ENCODE peak calls at places on chromosomes 7 and 10, in ten cellular contexts. F, D, H, G, Q, U, X, A, Y and W are unnamed samples. For H3K9me3, the result is how much of the 10 kb centered on the place peaks cover.

GRCh38 chr7:953547-954327 is 743 bp downstream of the ADAP1 start:
- DNase-seq in F (peak), D (peak), H (peak), G (peak), Q (no peak), U (peak), X (no peak), A (peak), Y (peak), W (no peak)

GRCh38 chr7:36806897-36807296 is 82.6 kb upstream of the AOAH start:
- DNase-seq in F (no peak), D (no peak), H (no peak), G (no peak), Q (no peak), U (no peak), X (no peak), A (no peak), Y (no peak), W (no peak)

GRCh38 chr7:67758551-67758950 is 761.9 kb downstream of the TYW1 start:
- DNase-seq in F (no peak), D (no peak), H (no peak), G (no peak), Q (no peak), U (no peak), X (no peak), A (no peak), Y (no peak), W (no peak)

GRCh38 chr10:110684800-110685446 is 40.8 kb downstream of the RBM20 start:
- DNase-seq in F (no peak), D (no peak), H (no peak), G (no peak), Q (no peak), U (peak), X (no peak), A (no peak), Y (no peak), W (no peak)

GRCh38 chr10:90484518-90484917 is 373.3 kb downstream of the HTR7 start:
- DNase-seq in F (no peak), D (no peak), H (no peak), G (no peak), Q (no peak), U (no peak), X (no peak), A (no peak), Y (no peak), W (no peak)

GRCh38 chr10:80015911-80016590 is 62.4 kb upstream of the TMEM254 start:
- DNase-seq in F (no peak), D (no peak), H (no peak), G (no peak), Q (no peak), U (no peak), X (no peak), A (no peak), Y (no peak), W (no peak)

GRCh38 chr7:2738110-2738509 is 50.1 kb downstream of the AMZ1 start:
- DNase-seq in F (no peak), D (no peak), H (no peak), G (no peak), Q (no peak), U (no peak), X (no peak), A (no peak), Y (no peak), W (no peak)

GRCh38 chr7:6178273-6179029 is 94.0 kb downstream of the CYTH3 start:
- DNase-seq in F (no peak), D (no peak), H (no peak), G (no peak), Q (no peak), U (no peak), X (no peak), A (no peak), Y (no peak), W (no peak)

GRCh38 chr10:79933961-79934360 is 14.9 kb downstream of the SFTPD start:
- DNase-seq in F (peak), D (no peak), H (no peak), G (no peak), Q (no peak), U (peak), X (no peak), A (no peak), Y (no peak), W (no peak)

GRCh38 chr10:48800283-48800675 is 115.6 kb downstream of the WDFY4 start:
- DNase-seq in F (no peak), D (no peak), H (no peak), G (no peak), Q (no peak), U (no peak), X (no peak), A (no peak), Y (no peak), W (no peak)

GRCh38 chr10:1903982-1904381 is 166.7 kb upstream of the ADARB2 start:
- DNase-seq in F (no peak), D (no peak), H (no peak), G (no peak), Q (no peak), U (no peak), X (no peak), A (no peak), Y (no peak), W (no peak)

GRCh38 chr7:133436014-133436428 is 183.1 kb downstream of the EXOC4 start:
- DNase-seq in F (no peak), D (peak), H (no peak), G (no peak), Q (no peak), U (peak), X (no peak), A (no peak), Y (no peak), W (no peak)

GRCh38 chr7:135558337-135558767 is 635 bp downstream of the NUP205 start:
- DNase-seq in F (peak), D (peak), H (peak), G (peak), Q (peak), U (peak), X (peak), A (peak), Y (peak), W (peak)

GRCh38 chr7:16812542-16813231 is 7.9 kb upstream of the AGR2 start:
- DNase-seq in F (no peak), D (no peak), H (no peak), G (no peak), Q (no peak), U (no peak), X (no peak), A (no peak), Y (no peak), W (no peak)

GRCh38 chr10:119413738-119414611 is 128.5 kb downstream of the RGS10 start:
- DNase-seq in F (peak), D (peak), H (peak), G (no peak), Q (no peak), U (peak), X (no peak), A (no peak), Y (peak), W (no peak)

GRCh38 chr7:75937958-75938786 is 23.2 kb downstream of the POR start:
- DNase-seq in F (peak), D (no peak), H (peak), G (peak), Q (no peak), U (peak), X (peak), A (no peak), Y (peak), W (no peak)

GRCh38 chr10:112243713-112244112 is 39.5 kb upstream of the TECTB start:
- DNase-seq in F (no peak), D (no peak), H (no peak), G (no peak), Q (no peak), U (no peak), X (no peak), A (no peak), Y (no peak), W (no peak)

GRCh38 chr10:95818663-95819062 is 62.7 kb downstream of the ENTPD1 start:
- DNase-seq in F (no peak), D (no peak), H (no peak), G (no peak), Q (no peak), U (peak), X (no peak), A (peak), Y (no peak), W (no peak)

GRCh38 chr10:50988792-50989191 is 85.5 kb upstream of the PRKG1 start:
- DNase-seq in F (no peak), D (no peak), H (no peak), G (no peak), Q (peak), U (no peak), X (no peak), A (no peak), Y (no peak), W (no peak)

GRCh38 chr10:102261842-102262241 is 16.5 kb downstream of the GBF1 start:
- DNase-seq in F (no peak), D (no peak), H (no peak), G (no peak), Q (no peak), U (no peak), X (no peak), A (no peak), Y (no peak), W (no peak)

GRCh38 chr7:121394709-121395140 is 1.4 kb downstream of the FAM3C start:
- DNase-seq in F (peak), D (peak), H (no peak), G (no peak), Q (peak), U (no peak), X (no peak), A (no peak), Y (no peak), W (no peak)

GRCh38 chr10:122176232-122176865 is 94.7 kb upstream of the BTBD16 start:
- DNase-seq in F (peak), D (no peak), H (no peak), G (no peak), Q (no peak), U (no peak), X (no peak), A (no peak), Y (no peak), W (no peak)

GRCh38 chr10:87734987-87735827 is 75.5 kb downstream of the PAPSS2 start:
- DNase-seq in F (peak), D (peak), H (no peak), G (no peak), Q (peak), U (peak), X (peak), A (no peak), Y (no peak), W (no peak)

GRCh38 chr7:33129806-33130153 is 416 bp downstream of the BBS9 start:
- DNase-seq in F (no peak), D (no peak), H (no peak), G (no peak), Q (no peak), U (no peak), X (no peak), A (no peak), Y (no peak), W (no peak)

GRCh38 chr10:19815478-19816419 is 483 bp upstream of the PLXDC2 start:
- DNase-seq in F (peak), D (peak), H (peak), G (peak), Q (peak), U (peak), X (no peak), A (no peak), Y (peak), W (no peak)

GRCh38 chr10:78305311-78305710 is 271.6 kb downstream of the RPS24 start:
- DNase-seq in F (no peak), D (no peak), H (no peak), G (no peak), Q (no peak), U (no peak), X (no peak), A (no peak), Y (no peak), W (no peak)

GRCh38 chr10:98150544-98150943 is 16.1 kb downstream of the R3HCC1L start:
- DNase-seq in F (no peak), D (no peak), H (no peak), G (no peak), Q (no peak), U (peak), X (no peak), A (no peak), Y (no peak), W (no peak)

GRCh38 chr7:75946207-75946855 is 31.4 kb downstream of the POR start:
- DNase-seq in F (no peak), D (no peak), H (no peak), G (no peak), Q (no peak), U (no peak), X (no peak), A (no peak), Y (no peak), W (no peak)

DNA sequence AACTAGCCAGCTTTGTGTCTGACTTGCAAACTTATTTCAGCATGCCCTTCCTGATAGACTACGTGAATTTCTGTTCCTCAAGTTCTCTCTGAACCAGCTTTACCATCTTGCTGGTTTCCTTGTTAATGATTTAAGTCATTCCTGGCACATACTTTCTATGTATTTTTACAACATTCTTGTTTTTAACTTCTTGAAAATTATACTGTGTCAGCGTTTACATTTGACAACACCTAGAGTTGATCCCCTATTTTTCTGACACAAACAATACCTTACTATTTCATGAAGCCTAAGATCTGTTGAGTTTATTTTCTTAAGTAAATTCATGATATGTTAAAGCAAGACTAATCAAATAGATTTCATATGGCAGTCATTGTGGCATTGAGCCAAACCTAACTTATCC is 686.3 kb downstream of the XPNPEP1 start:
- DNase-seq in F (no peak), D (no peak), H (no peak), G (no peak), Q (no peak), U (no peak), X (no peak), A (no peak), Y (no peak), W (no peak)
- H3K9me3 ChIP-seq in F (under half), D (under half), H (under half), G (under half), Q (under half), U (under half), X (under half), A (under half), Y (under half), W (under half)

GRCh38 chr7:157963526-157963925 is 624.1 kb downstream of the PTPRN2 start:
- DNase-seq in F (no peak), D (no peak), H (no peak), G (no peak), Q (no peak), U (no peak), X (no peak), A (no peak), Y (no peak), W (no peak)
- H3K9me3 ChIP-seq in F (under half), D (under half), H (under half), G (under half), Q (under half), U (under half), X (under half), A (under half), Y (under half), W (under half)

DNA sequence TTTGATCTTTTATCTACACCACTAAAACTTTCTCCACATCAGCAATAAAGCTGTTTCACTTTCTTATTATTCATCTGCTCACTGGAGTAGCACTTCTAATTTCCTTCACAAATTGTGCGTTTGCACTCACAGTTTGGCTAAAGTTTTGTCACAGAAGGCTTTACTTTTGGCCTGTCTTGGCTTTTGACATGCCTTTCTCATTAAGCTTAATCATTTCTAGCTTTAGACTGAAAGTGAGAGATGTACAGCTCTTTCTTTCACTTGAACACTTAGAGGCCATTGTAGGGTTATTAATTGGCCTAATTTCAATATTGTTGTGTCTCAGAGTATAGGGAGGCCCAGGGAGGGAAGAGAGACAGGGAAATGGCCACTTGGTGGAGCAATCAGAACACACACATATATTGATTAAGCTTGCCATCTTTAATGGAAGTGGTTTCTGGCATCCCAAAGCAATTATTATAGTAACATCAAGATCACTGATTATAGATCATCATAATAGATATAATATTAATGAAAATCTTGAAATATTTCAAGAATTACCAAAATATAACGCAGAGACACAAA is 512.5 kb downstream of the ETV1 start:
- DNase-seq in F (no peak), D (no peak), H (no peak), G (no peak), Q (peak), U (no peak), X (no peak), A (no peak), Y (no peak), W (no peak)
- H3K9me3 ChIP-seq in F (under half), D (under half), H (under half), G (under half), Q (under half), U (under half), X (under half), A (under half), Y (under half), W (under half)

DNA sequence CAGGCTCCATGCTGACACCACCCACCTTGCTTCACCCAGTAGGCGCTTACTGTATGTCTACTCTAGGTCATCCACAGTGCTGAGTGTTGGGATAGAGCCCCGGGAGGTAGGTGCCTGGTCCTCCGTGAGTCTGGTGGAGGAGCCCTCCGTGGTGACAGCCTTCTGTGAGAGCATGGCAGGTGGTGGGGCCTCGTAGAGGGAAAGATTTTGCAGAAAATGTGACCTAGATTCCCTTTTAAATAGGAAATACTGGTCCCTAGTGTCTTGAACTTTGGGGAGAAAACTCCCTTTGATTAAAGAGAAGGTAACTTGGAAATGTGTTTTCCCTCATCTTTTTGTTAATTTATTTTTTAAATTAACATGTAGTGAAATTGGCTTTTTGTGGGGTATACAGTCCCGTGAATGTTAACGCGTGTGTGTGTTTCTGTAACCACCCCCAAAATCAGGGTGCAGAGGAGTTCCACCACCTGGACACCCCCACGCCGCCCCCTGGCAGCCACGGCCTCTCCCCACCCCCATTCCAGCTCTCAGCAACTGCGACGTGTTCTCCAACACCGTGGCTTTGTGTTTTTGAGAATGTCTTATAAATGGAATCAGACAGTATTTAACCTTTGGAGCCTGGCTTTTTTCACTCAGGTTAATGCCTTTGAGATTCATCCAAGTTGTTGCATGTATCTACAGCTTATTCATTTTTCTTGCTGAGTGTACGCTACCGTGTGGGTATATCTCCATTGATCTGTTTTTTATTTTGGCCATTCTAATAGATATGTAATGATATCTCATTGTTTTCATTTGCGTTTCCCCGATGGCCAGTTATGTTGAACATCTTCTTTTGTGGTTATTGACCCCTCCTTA is 219.0 kb downstream of the EBF3 start:
- DNase-seq in F (no peak), D (peak), H (peak), G (no peak), Q (no peak), U (no peak), X (no peak), A (no peak), Y (no peak), W (no peak)
- H3K9me3 ChIP-seq in F (under half), D (under half), H (under half), G (under half), Q (under half), U (under half), X (under half), A (under half), Y (half or more), W (under half)

GRCh38 chr7:57177856-57178767 is 45.9 kb upstream of the ZNF479 start:
- DNase-seq in F (no peak), D (no peak), H (peak), G (no peak), Q (no peak), U (no peak), X (no peak), A (no peak), Y (no peak), W (no peak)
- H3K9me3 ChIP-seq in F (under half), D (under half), H (under half), G (under half), Q (under half), U (under half), X (under half), A (under half), Y (under half), W (under half)

GRCh38 chr7:64184376-64184775 is 22.6 kb upstream of the ZNF735 start:
- DNase-seq in F (no peak), D (no peak), H (no peak), G (no peak), Q (no peak), U (no peak), X (no peak), A (no peak), Y (no peak), W (no peak)

GRCh38 chr7:64182036-64182790 is 24.8 kb upstream of the ZNF735 start:
- DNase-seq in F (no peak), D (no peak), H (no peak), G (no peak), Q (no peak), U (no peak), X (no peak), A (no peak), Y (no peak), W (no peak)

GRCh38 chr7:64183827-64184372 is 23.1 kb upstream of the ZNF735 start:
- DNase-seq in F (no peak), D (no peak), H (no peak), G (no peak), Q (no peak), U (no peak), X (no peak), A (no peak), Y (no peak), W (no peak)

GRCh38 chr7:64181586-64181985 is 25.4 kb upstream of the ZNF735 start:
- DNase-seq in F (no peak), D (no peak), H (no peak), G (no peak), Q (no peak), U (no peak), X (no peak), A (no peak), Y (no peak), W (no peak)

GRCh38 chr7:64183126-64183742 is 23.8 kb upstream of the ZNF735 start:
- DNase-seq in F (peak), D (no peak), H (no peak), G (no peak), Q (peak), U (no peak), X (no peak), A (no peak), Y (no peak), W (peak)
- H3K9me3 ChIP-seq in F (under half), D (under half), H (under half), G (under half), Q (under half), U (under half), X (under half), A (under half), Y (under half), W (under half)

GRCh38 chr10:125034671-125035070 is 92.7 kb downstream of the ZRANB1 start:
- DNase-seq in F (no peak), D (no peak), H (no peak), G (no peak), Q (no peak), U (no peak), X (no peak), A (no peak), Y (no peak), W (no peak)

GRCh38 chr10:125037145-125037544 is 95.2 kb downstream of the ZRANB1 start:
- DNase-seq in F (peak), D (peak), H (no peak), G (peak), Q (no peak), U (peak), X (peak), A (peak), Y (no peak), W (no peak)

GRCh38 chr10:125033146-125033924 is 91.4 kb downstream of the ZRANB1 start:
- DNase-seq in F (no peak), D (no peak), H (peak), G (no peak), Q (no peak), U (no peak), X (no peak), A (no peak), Y (no peak), W (no peak)

GRCh38 chr10:125035136-125035535 is 93.2 kb downstream of the ZRANB1 start:
- DNase-seq in F (no peak), D (no peak), H (no peak), G (no peak), Q (no peak), U (peak), X (peak), A (no peak), Y (no peak), W (no peak)

GRCh38 chr10:125035588-125036298 is 93.8 kb downstream of the ZRANB1 start:
- DNase-seq in F (no peak), D (no peak), H (no peak), G (no peak), Q (no peak), U (no peak), X (no peak), A (no peak), Y (no peak), W (no peak)
- H3K9me3 ChIP-seq in F (under half), D (under half), H (under half), G (under half), Q (under half), U (under half), X (under half), A (under half), Y (under half), W (under half)